ENCODE peak calls at places on chromosomes 7 and 10, in four cellular contexts. Z is HEK293T, E is GM12878, T is HepG2. U is an unnamed sample.

GRCh38 chr7:132498319-132498718 is 78.0 kb downstream of the PLXNA4 start:
- DNase-seq in Z (no peak), E (no peak), T (no peak), U (no peak)

GRCh38 chr7:86643478-86644281 is at the start of gene GRM3:
- DNase-seq in Z (peak), E (no peak), T (no peak), U (no peak)

GRCh38 chr7:139762886-139763285 is 14.9 kb downstream of the HIPK2 start:
- DNase-seq in Z (no peak), E (no peak), T (no peak), U (no peak)

GRCh38 chr10:95279042-95279820 is 11.6 kb downstream of the PDLIM1 start:
- DNase-seq in Z (no peak), E (no peak), T (no peak), U (no peak)

GRCh38 chr10:27258838-27259532 is 18.4 kb upstream of the ACBD5 start:
- DNase-seq in Z (no peak), E (no peak), T (no peak), U (no peak)

GRCh38 chr7:47581821-47582747 is at the start of gene TNS3:
- DNase-seq in Z (peak), E (no peak), T (no peak), U (no peak)

GRCh38 chr7:99740573-99741437 is 5.8 kb upstream of the CYP3A7 start:
- DNase-seq in Z (no peak), E (no peak), T (peak), U (no peak)

GRCh38 chr7:158320328-158320727 is 267.3 kb downstream of the PTPRN2 start:
- DNase-seq in Z (no peak), E (no peak), T (no peak), U (no peak)

GRCh38 chr10:20417791-20418190 is 479.3 kb downstream of the NEBL start:
- DNase-seq in Z (no peak), E (no peak), T (no peak), U (no peak)

GRCh38 chr7:47327698-47328391 is 254.1 kb downstream of the TNS3 start:
- DNase-seq in Z (peak), E (no peak), T (no peak), U (no peak)

GRCh38 chr10:30751678-30752331 is 122.3 kb upstream of the LYZL2 start:
- DNase-seq in Z (no peak), E (peak), T (no peak), U (peak)

GRCh38 chr10:101818958-101819633 is 852 bp upstream of the OGA start:
- DNase-seq in Z (peak), E (no peak), T (peak), U (peak)

GRCh38 chr7:156180451-156181229 is 368.4 kb upstream of the SHH start:
- DNase-seq in Z (no peak), E (no peak), T (no peak), U (no peak)

GRCh38 chr10:4763960-4764428 is 62.0 kb upstream of the AKR1E2 start:
- DNase-seq in Z (no peak), E (no peak), T (no peak), U (no peak)

GRCh38 chr10:103881420-103882284 is 26.3 kb upstream of the SH3PXD2A start:
- DNase-seq in Z (no peak), E (no peak), T (no peak), U (no peak)

GRCh38 chr7:30173058-30173897 is 38.5 kb downstream of the MTURN start:
- DNase-seq in Z (peak), E (no peak), T (peak), U (peak)

GRCh38 chr10:6232225-6232807 is 29.6 kb downstream of the PFKFB3 start:
- DNase-seq in Z (no peak), E (no peak), T (no peak), U (no peak)

GRCh38 chr10:122298598-122299301 is 27.7 kb downstream of the BTBD16 start:
- DNase-seq in Z (peak), E (no peak), T (peak), U (peak)

GRCh38 chr10:89280501-89280900 is 21.3 kb upstream of the IFIT2 start:
- DNase-seq in Z (no peak), E (no peak), T (no peak), U (no peak)

GRCh38 chr10:6337382-6337781 is 134.7 kb downstream of the PFKFB3 start:
- DNase-seq in Z (no peak), E (no peak), T (no peak), U (no peak)

GRCh38 chr10:14683246-14683645 is 91.5 kb downstream of the FAM107B start:
- DNase-seq in Z (no peak), E (no peak), T (no peak), U (no peak)

GRCh38 chr10:49745756-49746155 is 16.4 kb downstream of the OGDHL start:
- DNase-seq in Z (no peak), E (no peak), T (no peak), U (no peak)

GRCh38 chr10:60382946-60383681 is 6.6 kb downstream of the ANK3 start:
- DNase-seq in Z (no peak), E (no peak), T (no peak), U (no peak)

GRCh38 chr10:48309711-48310226 is 3.3 kb downstream of the MAPK8 start:
- DNase-seq in Z (no peak), E (no peak), T (peak), U (peak)

GRCh38 chr10:118545381-118545780 is 50.1 kb downstream of the PRLHR start:
- DNase-seq in Z (no peak), E (no peak), T (no peak), U (no peak)

GRCh38 chr7:143504937-143505297 is 27.2 kb downstream of the TAS2R41 start:
- DNase-seq in Z (no peak), E (no peak), T (no peak), U (no peak)

GRCh38 chr10:11215468-11215867 is 197.8 kb downstream of the CELF2 start:
- DNase-seq in Z (no peak), E (no peak), T (no peak), U (no peak)

GRCh38 chr10:130371686-130372085 is 235.5 kb downstream of the GLRX3 start:
- DNase-seq in Z (no peak), E (no peak), T (no peak), U (no peak)

GRCh38 chr7:151307536-151307935 is 34.1 kb upstream of the NUB1 start:
- DNase-seq in Z (no peak), E (no peak), T (no peak), U (no peak)

GRCh38 chr7:126727930-126728331 is 524.8 kb downstream of the GRM8 start:
- DNase-seq in Z (no peak), E (no peak), T (no peak), U (peak)

GRCh38 chr10:102150970-102151773 is 1.0 kb upstream of the NOLC1 start:
- DNase-seq in Z (no peak), E (no peak), T (peak), U (peak)

GRCh38 chr7:112080441-112080840 is 125.8 kb downstream of the DOCK4 start:
- DNase-seq in Z (no peak), E (peak), T (peak), U (no peak)

GRCh38 chr7:157140118-157140905 is 1.6 kb downstream of the UBE3C start:
- DNase-seq in Z (no peak), E (no peak), T (no peak), U (no peak)

GRCh38 chr7:149690688-149691446 is 82.5 kb downstream of the ZNF467 start:
- DNase-seq in Z (peak), E (no peak), T (peak), U (peak)

GRCh38 chr10:110637558-110638053 is 6.5 kb upstream of the RBM20 start:
- DNase-seq in Z (no peak), E (no peak), T (no peak), U (no peak)
- TF ChIP-seq FOXK2 in Z (no peak), E (no peak), T (no peak), U (no peak)

GRCh38 chr10:70558871-70559810 is 43.4 kb downstream of the PRF1 start:
- DNase-seq in Z (peak), E (no peak), T (peak), U (peak)
- TF ChIP-seq FOXK2 in Z (no peak), E (no peak), T (no peak), U (no peak)

GRCh38 chr10:125212150-125212809 is 51.9 kb upstream of the CTBP2 start:
- DNase-seq in Z (no peak), E (no peak), T (no peak), U (no peak)

GRCh38 chr10:125213541-125214282 is 53.3 kb upstream of the CTBP2 start:
- DNase-seq in Z (no peak), E (no peak), T (no peak), U (no peak)

GRCh38 chr10:125208854-125209545 is 48.6 kb upstream of the CTBP2 start:
- DNase-seq in Z (no peak), E (no peak), T (no peak), U (no peak)

GRCh38 chr10:125206618-125207017 is 46.3 kb upstream of the CTBP2 start:
- DNase-seq in Z (no peak), E (no peak), T (no peak), U (no peak)

DNA sequence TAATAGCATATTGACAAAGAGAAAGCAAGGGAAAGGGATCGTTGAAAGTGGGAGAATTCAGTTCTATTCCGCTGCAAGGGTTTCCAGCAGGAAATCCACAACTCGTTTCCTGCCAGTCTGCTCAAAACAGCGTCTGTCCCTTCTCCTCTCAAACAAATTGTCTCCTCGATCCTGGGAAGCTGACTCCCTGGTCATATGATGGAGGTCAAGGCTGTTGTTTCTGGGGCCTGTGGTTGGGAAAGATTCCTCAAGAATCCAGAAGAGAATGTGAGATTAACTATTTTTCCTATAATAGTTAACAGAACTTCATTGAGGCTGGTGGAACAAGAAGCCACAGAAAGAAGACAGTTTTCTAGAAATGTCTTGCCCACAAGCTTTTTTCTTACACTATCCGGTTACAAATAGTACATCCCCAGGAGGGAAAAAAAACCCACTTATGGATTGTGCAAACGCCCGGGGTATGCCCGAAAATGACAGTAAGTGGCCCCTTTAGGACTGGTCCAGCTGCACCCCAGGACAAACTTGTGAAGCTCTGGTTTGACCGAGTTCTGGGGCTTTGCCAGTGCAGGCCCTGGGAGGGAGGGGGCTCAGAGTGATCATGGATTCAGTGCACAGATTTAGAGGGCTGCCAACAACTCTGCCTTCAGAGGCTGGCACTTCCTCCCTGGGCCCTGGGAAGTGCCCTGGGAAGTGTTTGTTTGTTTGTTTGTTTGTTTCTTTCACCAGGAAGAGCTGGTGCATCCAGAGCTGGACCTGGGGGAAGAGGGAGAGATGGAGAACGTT is 49.4 kb upstream of the CTBP2 start:
- DNase-seq in Z (no peak), E (no peak), T (no peak), U (no peak)
- TF ChIP-seq FOXK2 in Z (no peak), E (no peak), T (no peak), U (no peak)

GRCh38 chr7:116633131-116633988 is 38.6 kb upstream of the MET start:
- DNase-seq in Z (no peak), E (peak), T (no peak), U (no peak)
- TF ChIP-seq FOXK2 in Z (no peak), E (no peak), T (no peak), U (no peak)

GRCh38 chr10:119691726-119692125 is 34.1 kb upstream of the INPP5F start:
- DNase-seq in Z (no peak), E (no peak), T (no peak), U (no peak)

GRCh38 chr10:119688033-119688508 is 36.9 kb downstream of the BAG3 start:
- DNase-seq in Z (no peak), E (no peak), T (peak), U (peak)

GRCh38 chr10:119694608-119695007 is 31.2 kb upstream of the INPP5F start:
- DNase-seq in Z (no peak), E (no peak), T (no peak), U (no peak)

GRCh38 chr10:119689016-119689564 is 36.8 kb upstream of the INPP5F start:
- DNase-seq in Z (no peak), E (no peak), T (no peak), U (no peak)

GRCh38 chr10:119693262-119693957 is 32.4 kb upstream of the INPP5F start:
- DNase-seq in Z (no peak), E (no peak), T (peak), U (no peak)
- TF ChIP-seq FOXK2 in Z (no peak), E (no peak), T (no peak), U (no peak)

GRCh38 chr7:1912472-1913289 is 242.6 kb downstream of the ELFN1 start:
- DNase-seq in Z (no peak), E (no peak), T (no peak), U (no peak)

GRCh38 chr7:1914743-1915142 is 244.7 kb downstream of the ELFN1 start:
- DNase-seq in Z (no peak), E (no peak), T (no peak), U (no peak)

GRCh38 chr7:1913290-1914282 is 243.5 kb downstream of the ELFN1 start:
- DNase-seq in Z (no peak), E (no peak), T (no peak), U (no peak)

GRCh38 chr7:1915326-1915725 is 245.2 kb downstream of the ELFN1 start:
- DNase-seq in Z (no peak), E (no peak), T (no peak), U (no peak)

DNA sequence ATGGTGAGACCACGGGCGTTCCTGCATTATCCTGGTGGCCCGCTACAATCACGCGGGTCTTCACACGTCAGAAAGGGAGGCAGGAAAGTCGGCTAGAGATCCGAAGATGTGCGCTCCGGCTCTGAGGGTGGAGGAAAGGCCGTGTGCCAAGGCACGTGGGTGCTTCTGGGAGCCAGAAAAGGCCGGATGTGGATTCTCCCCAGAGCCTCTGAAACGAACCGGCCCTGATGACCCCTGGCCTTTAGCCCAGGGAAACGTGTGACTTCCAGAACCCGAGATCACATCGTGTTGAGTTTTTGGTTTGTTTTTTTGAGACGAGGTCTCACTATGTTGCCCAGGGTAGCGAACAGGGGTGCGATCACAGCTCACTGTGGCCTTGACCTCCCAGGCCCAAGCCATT is 244.2 kb downstream of the ELFN1 start:
- DNase-seq in Z (no peak), E (no peak), T (no peak), U (no peak)
- TF ChIP-seq FOXK2 in Z (no peak), E (no peak), T (no peak), U (no peak)

GRCh38 chr10:69838853-69839252 is 37.1 kb downstream of the COL13A1 start:
- DNase-seq in Z (no peak), E (no peak), T (no peak), U (no peak)
- TF ChIP-seq FOXK2 in Z (no peak), E (no peak), T (no peak), U (no peak)

DNA sequence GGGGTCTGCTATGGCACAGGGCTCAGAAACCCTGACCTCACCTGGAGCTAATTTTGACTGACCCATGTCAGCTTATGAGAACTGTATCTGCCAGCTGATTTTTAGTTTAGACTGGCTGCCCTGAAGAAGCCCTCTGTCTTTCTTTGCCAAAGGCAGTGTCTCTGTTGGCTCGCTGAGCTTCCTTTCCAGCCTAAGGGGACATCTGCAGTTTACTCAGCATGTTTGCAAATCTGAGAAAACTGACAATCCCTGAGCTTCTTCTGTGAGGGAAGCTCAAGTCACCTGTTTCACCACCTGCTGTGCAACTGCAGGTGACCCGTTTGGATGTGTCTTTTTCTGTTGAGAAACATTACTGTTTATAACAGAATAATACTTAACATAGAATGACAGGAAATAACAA is 45.9 kb downstream of the PRKAR2B start:
- DNase-seq in Z (no peak), E (no peak), T (no peak), U (no peak)
- TF ChIP-seq FOXK2 in Z (no peak), E (no peak), T (no peak), U (no peak)